ENCODE peak calls at places on chromosomes 13 and 19, in eight cellular contexts. One of them, this sample, is unnamed.
A peak's percentile ranks its signal among the peaks of the same experiment; 100 is the strongest.

GRCh38 chr13:23182142-23182541 is 1.4 kb downstream of the SGCG start:
- DNase-seq in astrocyte: no peak
- DNase-seq in cardiac muscle cell: no peak
- DNase-seq in IMR-90: no peak
- DNase-seq in psoas muscle: no peak
- DNase-seq in lower lobe of right lung: no peak
- DNase-seq in BE2C: no peak
- DNase-seq in ascending aorta: no peak
- DNase-seq in this sample: no peak

GRCh38 chr19:29978139-29978538 is 36.1 kb downstream of the URI1 start:
- DNase-seq in astrocyte: no peak
- DNase-seq in cardiac muscle cell: no peak
- DNase-seq in IMR-90: no peak
- DNase-seq in psoas muscle: no peak
- DNase-seq in lower lobe of right lung: no peak
- DNase-seq in BE2C: no peak
- DNase-seq in ascending aorta: no peak
- DNase-seq in this sample: no peak

GRCh38 chr13:33349314-33349995 is 63.9 kb upstream of the STARD13 start:
- DNase-seq in astrocyte: no peak
- DNase-seq in cardiac muscle cell: no peak
- DNase-seq in IMR-90: no peak
- DNase-seq in psoas muscle: peak; percentile 49
- DNase-seq in lower lobe of right lung: no peak
- DNase-seq in BE2C: no peak
- DNase-seq in ascending aorta: peak; percentile 24
- DNase-seq in this sample: no peak

GRCh38 chr13:113023217-113023597 is 54.2 kb downstream of the MCF2L start:
- DNase-seq in astrocyte: peak; percentile 4
- DNase-seq in cardiac muscle cell: peak; percentile 45
- DNase-seq in IMR-90: no peak
- DNase-seq in psoas muscle: no peak
- DNase-seq in lower lobe of right lung: no peak
- DNase-seq in BE2C: no peak
- DNase-seq in ascending aorta: no peak
- DNase-seq in this sample: no peak

GRCh38 chr19:40539070-40539469 is 37.6 kb upstream of the SHKBP1 start:
- DNase-seq in astrocyte: no peak
- DNase-seq in cardiac muscle cell: no peak
- DNase-seq in IMR-90: no peak
- DNase-seq in psoas muscle: no peak
- DNase-seq in lower lobe of right lung: no peak
- DNase-seq in BE2C: no peak
- DNase-seq in ascending aorta: no peak
- DNase-seq in this sample: no peak

GRCh38 chr13:97219226-97219625 is 2.9 kb upstream of the MBNL2 start:
- DNase-seq in astrocyte: no peak
- DNase-seq in cardiac muscle cell: no peak
- DNase-seq in IMR-90: no peak
- DNase-seq in psoas muscle: no peak
- DNase-seq in lower lobe of right lung: no peak
- DNase-seq in BE2C: no peak
- DNase-seq in ascending aorta: no peak
- DNase-seq in this sample: no peak

GRCh38 chr13:21594715-21595545 is 9.0 kb downstream of the MICU2 start:
- DNase-seq in astrocyte: no peak
- DNase-seq in cardiac muscle cell: no peak
- DNase-seq in IMR-90: no peak
- DNase-seq in psoas muscle: no peak
- DNase-seq in lower lobe of right lung: no peak
- DNase-seq in BE2C: no peak
- DNase-seq in ascending aorta: no peak
- DNase-seq in this sample: no peak

GRCh38 chr13:102903659-102904407 is 58.0 kb downstream of the ERCC5 start:
- DNase-seq in astrocyte: no peak
- DNase-seq in cardiac muscle cell: peak; percentile 34
- DNase-seq in IMR-90: peak; percentile 18
- DNase-seq in psoas muscle: no peak
- DNase-seq in lower lobe of right lung: no peak
- DNase-seq in BE2C: no peak
- DNase-seq in ascending aorta: no peak
- DNase-seq in this sample: no peak

GRCh38 chr19:11256189-11256588 is 6.1 kb downstream of the DOCK6 start:
- DNase-seq in astrocyte: no peak
- DNase-seq in cardiac muscle cell: no peak
- DNase-seq in IMR-90: peak; percentile 33
- DNase-seq in psoas muscle: peak; percentile 64
- DNase-seq in lower lobe of right lung: no peak
- DNase-seq in BE2C: no peak
- DNase-seq in ascending aorta: no peak
- DNase-seq in this sample: peak; percentile 13

GRCh38 chr13:21310220-21310619 is 133.8 kb downstream of the MRPL57 start:
- DNase-seq in astrocyte: peak; percentile 56
- DNase-seq in cardiac muscle cell: no peak
- DNase-seq in IMR-90: no peak
- DNase-seq in psoas muscle: no peak
- DNase-seq in lower lobe of right lung: no peak
- DNase-seq in BE2C: no peak
- DNase-seq in ascending aorta: no peak
- DNase-seq in this sample: no peak

GRCh38 chr13:98937911-98938381 is 39.9 kb downstream of the DOCK9 start:
- DNase-seq in astrocyte: peak; percentile 75
- DNase-seq in cardiac muscle cell: peak; percentile 33
- DNase-seq in IMR-90: peak; percentile 12
- DNase-seq in psoas muscle: no peak
- DNase-seq in lower lobe of right lung: no peak
- DNase-seq in BE2C: no peak
- DNase-seq in ascending aorta: no peak
- DNase-seq in this sample: no peak

GRCh38 chr13:95865080-95865597 is 188.1 kb downstream of the UGGT2 start:
- DNase-seq in astrocyte: peak; percentile 22
- DNase-seq in cardiac muscle cell: no peak
- DNase-seq in IMR-90: no peak
- DNase-seq in psoas muscle: no peak
- DNase-seq in lower lobe of right lung: no peak
- DNase-seq in BE2C: no peak
- DNase-seq in ascending aorta: no peak
- DNase-seq in this sample: no peak

GRCh38 chr13:113802090-113802531 is 43.1 kb downstream of the TMEM255B start:
- DNase-seq in astrocyte: peak; percentile 51
- DNase-seq in cardiac muscle cell: peak; percentile 58
- DNase-seq in IMR-90: peak; percentile 72
- DNase-seq in psoas muscle: peak; percentile 76
- DNase-seq in lower lobe of right lung: peak; percentile 54
- DNase-seq in BE2C: peak; percentile 79
- DNase-seq in ascending aorta: no peak
- DNase-seq in this sample: no peak

DNA sequence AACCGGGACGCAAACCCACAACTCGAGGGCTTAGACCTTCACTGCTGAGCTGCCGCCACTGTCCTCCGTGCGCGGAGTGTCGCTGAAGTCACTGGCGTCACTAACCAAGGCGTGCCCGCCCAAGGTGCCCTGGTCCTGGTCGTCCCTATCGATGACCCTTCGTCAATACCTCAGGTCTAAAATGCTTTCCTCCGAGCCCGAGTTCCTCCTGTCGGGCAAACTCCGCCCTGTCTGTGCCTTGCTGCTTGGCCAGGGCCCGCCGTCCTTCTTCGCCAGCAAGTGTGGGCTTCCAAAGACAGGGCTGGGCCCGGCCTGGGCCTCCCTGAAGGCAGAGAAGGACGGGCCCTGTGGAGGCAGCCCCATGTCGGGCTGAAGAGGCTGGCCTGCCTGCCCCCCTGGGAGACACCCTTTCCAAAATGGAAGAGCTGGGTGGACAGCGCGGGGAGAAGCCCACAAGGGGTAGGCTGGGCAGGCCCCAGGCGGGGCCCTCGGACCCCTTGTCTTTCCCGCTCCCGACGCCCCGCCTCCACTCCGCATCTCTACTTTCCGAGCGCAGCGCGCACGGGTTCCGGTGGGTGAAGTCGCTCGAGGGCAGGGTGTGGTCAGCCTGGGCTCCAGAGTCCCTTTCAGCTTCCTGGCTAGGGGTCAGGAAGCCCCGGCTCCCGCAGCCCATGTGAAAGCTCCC is 13.4 kb downstream of the RB1 start:
- DNase-seq in astrocyte: no peak
- DNase-seq in cardiac muscle cell: no peak
- DNase-seq in IMR-90: no peak
- DNase-seq in psoas muscle: no peak
- DNase-seq in lower lobe of right lung: no peak
- DNase-seq in BE2C: no peak
- DNase-seq in ascending aorta: no peak
- DNase-seq in this sample: no peak
- TF ChIP-seq CTCF in astrocyte: no peak
- TF ChIP-seq CTCF in cardiac muscle cell: no peak
- TF ChIP-seq CTCF in IMR-90: no peak
- TF ChIP-seq CTCF in psoas muscle: no peak
- TF ChIP-seq CTCF in lower lobe of right lung: no peak
- TF ChIP-seq CTCF in BE2C: no peak
- TF ChIP-seq CTCF in ascending aorta: no peak
- TF ChIP-seq CTCF in this sample: no peak

DNA sequence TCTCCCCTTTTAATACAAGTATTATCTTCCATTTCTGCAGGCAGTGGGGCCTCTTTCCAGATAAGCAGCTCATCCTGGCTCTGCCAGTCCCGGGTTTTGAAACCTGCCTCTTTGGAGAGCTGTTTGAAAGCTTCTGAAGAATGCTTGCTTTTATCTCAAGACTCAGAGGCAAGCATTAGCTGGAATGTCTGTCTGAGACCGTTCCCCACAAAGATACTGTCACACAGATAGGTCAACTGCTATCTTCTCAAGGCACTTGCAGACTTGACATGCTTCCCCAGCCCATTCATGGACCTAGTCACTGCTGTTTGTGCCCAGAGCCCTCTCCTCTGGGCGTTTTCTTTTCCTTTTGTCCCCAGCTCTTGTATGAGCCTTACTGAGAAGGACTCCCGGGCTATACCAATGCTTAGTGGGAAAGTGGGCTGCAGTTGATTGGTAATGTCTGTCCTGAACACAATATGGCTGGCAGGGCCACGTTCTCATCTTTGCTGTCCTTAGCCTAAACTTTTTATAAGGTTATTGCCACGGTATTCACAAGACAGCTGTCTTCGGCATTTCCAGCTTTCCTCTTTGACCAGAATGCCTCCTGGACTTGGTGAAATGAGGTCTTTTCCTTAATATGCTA is 13.4 kb downstream of the SERP2 start:
- DNase-seq in astrocyte: no peak
- DNase-seq in cardiac muscle cell: peak; percentile 29
- DNase-seq in IMR-90: no peak
- DNase-seq in psoas muscle: no peak
- DNase-seq in lower lobe of right lung: no peak
- DNase-seq in BE2C: no peak
- DNase-seq in ascending aorta: no peak
- DNase-seq in this sample: no peak
- H3K9me3 ChIP-seq in astrocyte: no peaks in the 10 kb centered on the region
- H3K9me3 ChIP-seq in cardiac muscle cell: no peaks in the 10 kb centered on the region
- H3K9me3 ChIP-seq in IMR-90: no peaks in the 10 kb centered on the region
- H3K9me3 ChIP-seq in psoas muscle: no peaks in the 10 kb centered on the region
- H3K9me3 ChIP-seq in lower lobe of right lung: no peaks in the 10 kb centered on the region
- H3K9me3 ChIP-seq in BE2C: no peaks in the 10 kb centered on the region
- H3K9me3 ChIP-seq in ascending aorta: no peaks in the 10 kb centered on the region
- H3K9me3 ChIP-seq in this sample: no peaks in the 10 kb centered on the region

GRCh38 chr13:19959831-19960672 is 1.5 kb downstream of the ZMYM2 start:
- DNase-seq in astrocyte: peak; percentile 78
- DNase-seq in cardiac muscle cell: peak; percentile 93
- DNase-seq in IMR-90: peak; percentile 90
- DNase-seq in psoas muscle: peak; percentile 92
- DNase-seq in lower lobe of right lung: peak; percentile 90
- DNase-seq in BE2C: peak; percentile 95
- DNase-seq in ascending aorta: peak; percentile 65
- DNase-seq in this sample: peak; percentile 86

GRCh38 chr13:19961484-19961883 is 3.0 kb downstream of the ZMYM2 start:
- DNase-seq in astrocyte: no peak
- DNase-seq in cardiac muscle cell: no peak
- DNase-seq in IMR-90: no peak
- DNase-seq in psoas muscle: no peak
- DNase-seq in lower lobe of right lung: no peak
- DNase-seq in BE2C: no peak
- DNase-seq in ascending aorta: no peak
- DNase-seq in this sample: no peak

GRCh38 chr13:19961924-19962323 is 3.4 kb downstream of the ZMYM2 start:
- DNase-seq in astrocyte: no peak
- DNase-seq in cardiac muscle cell: no peak
- DNase-seq in IMR-90: peak; percentile 31
- DNase-seq in psoas muscle: no peak
- DNase-seq in lower lobe of right lung: no peak
- DNase-seq in BE2C: no peak
- DNase-seq in ascending aorta: no peak
- DNase-seq in this sample: no peak

GRCh38 chr13:19960673-19961015 is 2.1 kb downstream of the ZMYM2 start:
- DNase-seq in astrocyte: no peak
- DNase-seq in cardiac muscle cell: no peak
- DNase-seq in IMR-90: no peak
- DNase-seq in psoas muscle: no peak
- DNase-seq in lower lobe of right lung: no peak
- DNase-seq in BE2C: no peak
- DNase-seq in ascending aorta: no peak
- DNase-seq in this sample: no peak

GRCh38 chr13:19962894-19963293 is 4.4 kb downstream of the ZMYM2 start:
- DNase-seq in astrocyte: no peak
- DNase-seq in cardiac muscle cell: no peak
- DNase-seq in IMR-90: no peak
- DNase-seq in psoas muscle: no peak
- DNase-seq in lower lobe of right lung: no peak
- DNase-seq in BE2C: no peak
- DNase-seq in ascending aorta: no peak
- DNase-seq in this sample: no peak
- H3K4me1 ChIP-seq in astrocyte: peaks cover 18% of the 10 kb centered on the region
- H3K4me1 ChIP-seq in cardiac muscle cell: peaks cover 23% of the 10 kb centered on the region
- H3K4me1 ChIP-seq in IMR-90: no peaks in the 10 kb centered on the region
- H3K4me1 ChIP-seq in psoas muscle: peaks cover 35% of the 10 kb centered on the region
- H3K4me1 ChIP-seq in lower lobe of right lung: peaks cover 53% of the 10 kb centered on the region
- H3K4me1 ChIP-seq in BE2C: peaks cover 4% of the 10 kb centered on the region
- H3K4me1 ChIP-seq in ascending aorta: peaks cover 31% of the 10 kb centered on the region
- H3K4me1 ChIP-seq in this sample: peaks cover 48% of the 10 kb centered on the region

DNA sequence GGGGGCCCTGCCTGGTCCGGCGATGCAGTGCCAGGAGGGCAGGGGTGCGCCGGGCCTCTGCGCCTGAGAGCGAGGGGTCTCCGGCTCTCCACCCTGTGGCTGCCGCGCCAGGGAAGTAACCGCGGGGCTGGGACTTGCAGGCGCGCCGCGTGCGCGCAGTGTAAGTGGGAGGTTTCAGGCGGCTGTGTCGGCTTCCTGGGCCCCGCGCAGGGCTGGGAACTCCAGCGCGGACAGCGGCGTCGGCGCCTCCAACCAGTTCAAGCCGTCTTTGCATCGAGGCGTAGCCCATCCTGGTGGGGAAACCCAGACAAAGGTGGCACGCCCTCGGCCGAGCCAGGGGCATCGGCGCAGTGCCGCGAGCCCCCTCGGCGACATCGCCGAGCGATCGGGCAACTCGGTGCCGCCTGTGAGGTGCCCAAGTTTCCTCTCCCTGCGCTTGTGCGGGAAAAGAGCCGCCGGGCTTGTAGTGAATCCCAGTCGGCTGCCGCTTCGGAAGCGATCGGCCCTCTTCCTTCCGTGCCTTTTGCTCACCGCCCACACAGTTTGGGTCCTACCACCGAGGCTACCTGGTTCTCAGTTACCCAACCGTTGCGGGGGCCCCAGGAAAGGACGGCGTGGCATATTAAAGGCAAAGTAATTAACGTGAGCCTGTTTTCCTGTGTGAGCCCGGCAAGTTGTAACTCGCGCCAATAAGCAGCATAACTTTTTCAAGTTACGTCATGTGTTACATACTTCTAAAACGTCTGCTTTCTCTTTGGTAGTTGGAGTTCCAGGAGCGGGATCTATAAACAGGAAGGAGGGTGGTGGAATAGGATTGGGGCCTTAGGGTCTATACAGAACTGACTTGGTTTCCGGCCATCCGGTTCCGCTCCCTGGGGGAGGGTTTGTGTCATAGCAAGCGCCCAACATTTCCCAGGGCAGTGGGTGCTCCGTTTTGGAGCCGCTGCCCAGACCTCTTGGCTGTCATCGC is 1.2 kb downstream of the LRCH1 start:
- DNase-seq in astrocyte: peak; percentile 85
- DNase-seq in cardiac muscle cell: peak; percentile 84
- DNase-seq in IMR-90: peak; percentile 95
- DNase-seq in psoas muscle: peak; percentile 76
- DNase-seq in lower lobe of right lung: peak; percentile 82
- DNase-seq in BE2C: peak; percentile 80
- DNase-seq in ascending aorta: peak; percentile 28
- DNase-seq in this sample: peak; percentile 65
- TF ChIP-seq CTCF in astrocyte: no peak
- TF ChIP-seq CTCF in cardiac muscle cell: peak; percentile 18
- TF ChIP-seq CTCF in IMR-90: no peak
- TF ChIP-seq CTCF in psoas muscle: peak; percentile 14
- TF ChIP-seq CTCF in lower lobe of right lung: peak; percentile 50
- TF ChIP-seq CTCF in BE2C: peak; percentile 25
- TF ChIP-seq CTCF in ascending aorta: peak; percentile 30
- TF ChIP-seq CTCF in this sample: peak; percentile 35